ENCODE peak calls at places on chromosomes 13 and 19, in nine cellular contexts. Q, X, T, S, R, E, J, A and K are unnamed samples.

GRCh38 chr13:70585109-70585508 is 476.9 kb upstream of the KLHL1 start:
- DNase-seq in Q (no peak), X (no peak), T (no peak), S (no peak), R (no peak), E (no peak), J (no peak), A (no peak), K (no peak)

GRCh38 chr19:54231077-54231931 is 8.5 kb upstream of the LILRB3 start:
- DNase-seq in Q (no peak), X (peak), T (peak), S (peak), R (peak), E (peak), J (peak), A (peak), K (peak)

GRCh38 chr13:24489721-24490120 is 22.9 kb downstream of the PARP4 start:
- DNase-seq in Q (no peak), X (no peak), T (no peak), S (no peak), R (no peak), E (no peak), J (no peak), A (no peak), K (no peak)

GRCh38 chr19:44585371-44586141 is 27.8 kb upstream of the IGSF23 start:
- DNase-seq in Q (no peak), X (no peak), T (no peak), S (no peak), R (no peak), E (no peak), J (no peak), A (no peak), K (no peak)

GRCh38 chr13:26695360-26695705 is 65.3 kb downstream of the GPR12 start:
- DNase-seq in Q (no peak), X (no peak), T (no peak), S (no peak), R (no peak), E (no peak), J (no peak), A (no peak), K (no peak)

GRCh38 chr13:28851422-28851821 is 31.3 kb downstream of the MTUS2 start:
- DNase-seq in Q (no peak), X (no peak), T (no peak), S (no peak), R (no peak), E (no peak), J (no peak), A (no peak), K (no peak)

GRCh38 chr19:29943615-29944014 is 1.6 kb downstream of the URI1 start:
- DNase-seq in Q (no peak), X (no peak), T (no peak), S (no peak), R (no peak), E (no peak), J (no peak), A (no peak), K (no peak)

GRCh38 chr19:50906217-50906616 is 5.0 kb downstream of the KLK4 start:
- DNase-seq in Q (no peak), X (peak), T (no peak), S (no peak), R (no peak), E (no peak), J (no peak), A (peak), K (no peak)